ENCODE peak calls at places on chromosomes 2 and 18, in seven cellular contexts. Q, W, G, U, V, M and I are unnamed samples.

GRCh38 chr2:39937621-39938020 is 158.6 kb upstream of the THUMPD2 start:
- DNase-seq in Q (no peak), W (no peak), G (no peak), U (no peak), V (no peak), M (no peak), I (no peak)

GRCh38 chr2:9232886-9233285 is 26.3 kb downstream of the ASAP2 start:
- DNase-seq in Q (no peak), W (no peak), G (no peak), U (no peak), V (no peak), M (no peak), I (no peak)

GRCh38 chr2:102278720-102279390 is 32.5 kb upstream of the IL1RL1 start:
- DNase-seq in Q (no peak), W (peak), G (no peak), U (no peak), V (no peak), M (no peak), I (no peak)

GRCh38 chr18:27378396-27379094 is 193.4 kb upstream of the CHST9 start:
- DNase-seq in Q (no peak), W (no peak), G (no peak), U (no peak), V (no peak), M (no peak), I (peak)

GRCh38 chr2:113282747-113283533 is 4.2 kb upstream of the PAX8 start:
- DNase-seq in Q (no peak), W (peak), G (peak), U (no peak), V (peak), M (peak), I (peak)

GRCh38 chr2:62007555-62007954 is 102.1 kb downstream of the COMMD1 start:
- DNase-seq in Q (no peak), W (no peak), G (no peak), U (no peak), V (no peak), M (no peak), I (no peak)

GRCh38 chr2:172472441-172473051 is 45.2 kb downstream of the ITGA6 start:
- DNase-seq in Q (no peak), W (no peak), G (no peak), U (no peak), V (no peak), M (no peak), I (no peak)

GRCh38 chr2:215479536-215480240 is 43.8 kb upstream of the FN1 start:
- DNase-seq in Q (no peak), W (no peak), G (no peak), U (no peak), V (no peak), M (no peak), I (no peak)

GRCh38 chr2:142915502-142915901 is 38.0 kb downstream of the KYNU start:
- DNase-seq in Q (no peak), W (no peak), G (no peak), U (no peak), V (no peak), M (no peak), I (no peak)

GRCh38 chr2:104768694-104769093 is 85.2 kb upstream of the POU3F3 start:
- DNase-seq in Q (no peak), W (no peak), G (no peak), U (no peak), V (no peak), M (no peak), I (no peak)

GRCh38 chr2:232315049-232315922 is 63.3 kb upstream of the ALPP start:
- DNase-seq in Q (peak), W (no peak), G (no peak), U (peak), V (peak), M (peak), I (peak)

GRCh38 chr2:200713704-200714064 is 98.0 kb upstream of the BZW1 start:
- DNase-seq in Q (peak), W (no peak), G (no peak), U (no peak), V (no peak), M (no peak), I (no peak)

GRCh38 chr2:63537306-63537705 is 51.0 kb downstream of the WDPCP start:
- DNase-seq in Q (no peak), W (no peak), G (no peak), U (no peak), V (peak), M (no peak), I (peak)

GRCh38 chr2:42618972-42619371 is 50.5 kb downstream of the MTA3 start:
- DNase-seq in Q (no peak), W (no peak), G (peak), U (no peak), V (no peak), M (no peak), I (peak)

GRCh38 chr2:20199381-20200270 is 25.3 kb downstream of the SDC1 start:
- DNase-seq in Q (no peak), W (no peak), G (no peak), U (no peak), V (no peak), M (no peak), I (no peak)

GRCh38 chr2:7338961-7339360 is 421.7 kb downstream of the RNF144A start:
- DNase-seq in Q (no peak), W (no peak), G (no peak), U (no peak), V (no peak), M (no peak), I (peak)

GRCh38 chr2:44776924-44777480 is 164.5 kb upstream of the SIX3 start:
- DNase-seq in Q (no peak), W (no peak), G (no peak), U (no peak), V (no peak), M (no peak), I (no peak)

GRCh38 chr2:121202541-121203310 is 82.3 kb downstream of the TFCP2L1 start:
- DNase-seq in Q (no peak), W (no peak), G (no peak), U (no peak), V (peak), M (no peak), I (peak)

GRCh38 chr2:20524412-20525040 is 77.7 kb downstream of the RHOB start:
- DNase-seq in Q (no peak), W (peak), G (no peak), U (peak), V (no peak), M (peak), I (no peak)

GRCh38 chr2:25252291-25253152 is 84.1 kb upstream of the POMC start:
- DNase-seq in Q (peak), W (peak), G (peak), U (peak), V (no peak), M (peak), I (no peak)

GRCh38 chr2:101831351-101831865 is 133.9 kb downstream of the MAP4K4 start:
- DNase-seq in Q (peak), W (peak), G (peak), U (peak), V (no peak), M (peak), I (peak)

GRCh38 chr2:162926501-162926900 is 87.9 kb upstream of the KCNH7 start:
- DNase-seq in Q (no peak), W (no peak), G (no peak), U (no peak), V (peak), M (no peak), I (peak)

GRCh38 chr18:29271496-29271895 is 1094.6 kb upstream of the CDH2 start:
- DNase-seq in Q (no peak), W (no peak), G (no peak), U (no peak), V (no peak), M (no peak), I (peak)

GRCh38 chr2:212998629-212999359 is 152.6 kb downstream of the IKZF2 start:
- DNase-seq in Q (no peak), W (no peak), G (no peak), U (no peak), V (no peak), M (no peak), I (peak)

GRCh38 chr2:111167238-111168162 is 46.8 kb downstream of the BCL2L11 start:
- DNase-seq in Q (no peak), W (no peak), G (no peak), U (no peak), V (no peak), M (no peak), I (no peak)

GRCh38 chr2:98899041-98899702 is 36.9 kb downstream of the CRACDL start:
- DNase-seq in Q (no peak), W (no peak), G (no peak), U (no peak), V (no peak), M (no peak), I (no peak)

GRCh38 chr2:143426296-143426695 is 297.1 kb downstream of the ARHGAP15 start:
- DNase-seq in Q (no peak), W (no peak), G (no peak), U (no peak), V (peak), M (no peak), I (peak)

GRCh38 chr2:157053876-157054275 is 203.6 kb upstream of the GALNT5 start:
- DNase-seq in Q (no peak), W (no peak), G (no peak), U (no peak), V (no peak), M (no peak), I (no peak)

GRCh38 chr2:158463496-158464095 is 6.8 kb downstream of the PKP4 start:
- DNase-seq in Q (no peak), W (no peak), G (no peak), U (no peak), V (no peak), M (no peak), I (no peak)

GRCh38 chr2:176911-177310 is 86.9 kb downstream of the SH3YL1 start:
- DNase-seq in Q (no peak), W (no peak), G (no peak), U (no peak), V (no peak), M (no peak), I (peak)

GRCh38 chr18:40566510-40566844 is 1388.6 kb upstream of the PIK3C3 start:
- DNase-seq in Q (no peak), W (no peak), G (no peak), U (no peak), V (no peak), M (no peak), I (no peak)

GRCh38 chr2:47008381-47009280 is 93.0 kb upstream of the MCFD2 start:
- DNase-seq in Q (no peak), W (peak), G (no peak), U (no peak), V (no peak), M (peak), I (no peak)

GRCh38 chr2:121826036-121826435 is 70.6 kb downstream of the TSN start:
- DNase-seq in Q (no peak), W (no peak), G (no peak), U (no peak), V (no peak), M (no peak), I (no peak)

GRCh38 chr18:45526120-45526841 is 89.0 kb upstream of the SLC14A2 start:
- DNase-seq in Q (no peak), W (no peak), G (no peak), U (no peak), V (no peak), M (no peak), I (no peak)

GRCh38 chr2:219983836-219984235 is 356.4 kb downstream of the SLC4A3 start:
- DNase-seq in Q (no peak), W (no peak), G (no peak), U (no peak), V (no peak), M (no peak), I (no peak)

GRCh38 chr2:62133320-62133823 is 62.5 kb upstream of the B3GNT2 start:
- DNase-seq in Q (no peak), W (no peak), G (no peak), U (no peak), V (no peak), M (no peak), I (no peak)

GRCh38 chr2:72947947-72948346 is 30.6 kb downstream of the EMX1 start:
- DNase-seq in Q (no peak), W (no peak), G (no peak), U (no peak), V (no peak), M (no peak), I (no peak)